ENCODE peak calls at places on chromosomes 13 and 19, in six cellular contexts. G, E, O, R, S and A are unnamed samples.

GRCh38 chr19:532578-533484 is 1.3 kb downstream of the CDC34 start:
- DNase-seq in R (peak; percentile 71), S (peak; percentile 84), G (no peak), E (peak; percentile 85), O (peak; percentile 65), A (peak; percentile 35)

GRCh38 chr13:61410266-61410665 is 5.4 kb downstream of the PCDH20 start:
- DNase-seq in O (no peak), S (no peak), E (no peak), R (no peak), G (no peak), A (no peak)

GRCh38 chr13:83796364-83796763 is 85.9 kb downstream of the SLITRK1 start:
- DNase-seq in E (no peak), O (no peak), G (no peak), S (no peak), R (peak; percentile 4), A (no peak)

GRCh38 chr19:416416-416815 is 7.5 kb upstream of the C2CD4C start:
- DNase-seq in O (peak; percentile 11), E (no peak), G (no peak), S (no peak), R (no peak), A (no peak)

GRCh38 chr13:83065136-83065535 is 817.1 kb downstream of the SLITRK1 start:
- DNase-seq in R (no peak), G (peak; percentile 29), S (peak; percentile 51), O (no peak), E (no peak), A (no peak)

GRCh38 chr13:39578821-39579291 is 24.1 kb downstream of the LHFPL6 start:
- DNase-seq in S (no peak), O (no peak), R (no peak), G (no peak), E (no peak), A (no peak)

GRCh38 chr19:10828981-10829821 is 6.8 kb downstream of the TMED1 start:
- DNase-seq in R (no peak), G (no peak), S (no peak), O (no peak), E (no peak), A (no peak)

GRCh38 chr13:75384881-75385707 is 96.9 kb downstream of the TBC1D4 start:
- DNase-seq in G (no peak), R (no peak), S (no peak), E (no peak), O (no peak), A (no peak)

GRCh38 chr13:75774176-75774575 is 138.0 kb downstream of the LMO7 start:
- DNase-seq in R (no peak), G (no peak), O (no peak), E (no peak), S (no peak), A (no peak)

GRCh38 chr19:52270266-52270885 is 989 bp downstream of the ZNF766 start:
- DNase-seq in G (no peak), R (peak; percentile 33), E (no peak), O (peak; percentile 32), S (no peak), A (no peak)

GRCh38 chr19:31387662-31388175 is 38.5 kb upstream of the TSHZ3 start:
- DNase-seq in G (no peak), O (no peak), E (no peak), S (no peak), R (no peak), A (no peak)

GRCh38 chr19:49391581-49392399 is 3.7 kb downstream of the KASH5 start:
- DNase-seq in S (peak; percentile 81), G (peak; percentile 23), R (peak; percentile 89), O (peak; percentile 83), E (peak; percentile 80), A (peak; percentile 63)

GRCh38 chr13:93472897-93473296 is 246.3 kb downstream of the GPC6 start:
- DNase-seq in O (no peak), R (no peak), E (no peak), G (no peak), S (no peak), A (no peak)

GRCh38 chr19:1609680-1610474 is 4.6 kb upstream of the UQCR11 start:
- DNase-seq in R (no peak), O (no peak), S (no peak), G (no peak), E (no peak), A (no peak)

GRCh38 chr19:35718345-35719041 is 690 bp downstream of the KMT2B start:
- DNase-seq in R (peak; percentile 35), E (peak; percentile 49), S (peak; percentile 64), G (no peak), O (peak; percentile 35), A (peak; percentile 40)

GRCh38 chr19:35720648-35721047 is 2.8 kb downstream of the KMT2B start:
- DNase-seq in O (no peak), G (no peak), E (no peak), R (no peak), S (peak; percentile 30), A (no peak)

GRCh38 chr19:35720163-35720524 is 2.3 kb downstream of the KMT2B start:
- DNase-seq in O (no peak), R (no peak), E (no peak), S (no peak), G (no peak), A (no peak)

GRCh38 chr19:35717665-35718344 is at the start of gene KMT2B:
- DNase-seq in G (no peak), S (no peak), R (no peak), O (no peak), E (no peak), A (no peak)

GRCh38 chr19:35719402-35720162 is 1.8 kb downstream of the KMT2B start:
- DNase-seq in R (no peak), G (no peak), E (no peak), O (no peak), S (no peak), A (no peak)
- H3K27ac ChIP-seq in R (peak overlapping the region; percentile 90), G (no peak overlapping the region), E (no peak overlapping the region), O (no peak overlapping the region), S (no peak overlapping the region), A (peak overlapping the region; percentile 76)

GRCh38 chr13:42258747-42259146 is 13.2 kb upstream of the AKAP11 start:
- DNase-seq in O (no peak), E (no peak), R (no peak), G (no peak), S (no peak), A (no peak)

GRCh38 chr13:42259515-42259914 is 12.4 kb upstream of the AKAP11 start:
- DNase-seq in S (no peak), R (no peak), G (no peak), O (no peak), E (no peak), A (no peak)

GRCh38 chr13:42260885-42261654 is 10.9 kb upstream of the AKAP11 start:
- DNase-seq in G (no peak), E (no peak), O (no peak), S (no peak), R (no peak), A (no peak)

DNA sequence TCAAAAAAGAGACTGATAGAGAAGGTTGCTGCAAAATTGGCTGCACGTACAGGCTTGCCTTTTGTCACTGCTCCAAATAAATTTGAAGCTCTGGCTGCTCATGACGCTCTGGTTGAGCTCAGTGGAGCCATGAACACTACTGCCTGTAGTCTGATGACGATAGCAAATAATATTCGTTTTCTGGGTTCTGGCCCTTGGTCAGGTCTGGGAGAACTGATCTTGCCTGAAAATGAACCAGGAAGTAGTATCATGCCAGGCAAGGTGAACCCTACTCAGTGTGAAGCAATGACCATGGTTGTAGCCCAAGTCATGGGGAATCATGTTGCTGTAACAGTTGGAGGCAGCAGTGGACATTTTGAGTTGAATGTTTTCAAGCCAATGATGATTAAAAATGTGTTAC is 16.1 kb upstream of the AKAP11 start:
- DNase-seq in G (no peak), R (no peak), E (no peak), S (no peak), O (no peak), A (no peak)
- H3K27me3 ChIP-seq in G (no peaks in the 10 kb centered on the region), R (no peaks in the 10 kb centered on the region), E (no peaks in the 10 kb centered on the region), S (no peaks in the 10 kb centered on the region), O (no peaks in the 10 kb centered on the region), A (no peaks in the 10 kb centered on the region)

GRCh38 chr13:109671919-109672318 is 114.5 kb downstream of the IRS2 start:
- DNase-seq in O (no peak), R (no peak), S (no peak), G (no peak), E (no peak), A (no peak)

GRCh38 chr13:109669234-109669612 is 117.2 kb downstream of the IRS2 start:
- DNase-seq in S (no peak), R (no peak), G (no peak), E (no peak), O (no peak), A (no peak)

GRCh38 chr13:109668433-109669233 is 117.8 kb downstream of the IRS2 start:
- DNase-seq in O (no peak), E (no peak), S (no peak), R (no peak), G (no peak), A (no peak)

GRCh38 chr13:109670776-109671175 is 115.6 kb downstream of the IRS2 start:
- DNase-seq in G (no peak), S (no peak), E (no peak), O (no peak), R (no peak), A (no peak)

DNA sequence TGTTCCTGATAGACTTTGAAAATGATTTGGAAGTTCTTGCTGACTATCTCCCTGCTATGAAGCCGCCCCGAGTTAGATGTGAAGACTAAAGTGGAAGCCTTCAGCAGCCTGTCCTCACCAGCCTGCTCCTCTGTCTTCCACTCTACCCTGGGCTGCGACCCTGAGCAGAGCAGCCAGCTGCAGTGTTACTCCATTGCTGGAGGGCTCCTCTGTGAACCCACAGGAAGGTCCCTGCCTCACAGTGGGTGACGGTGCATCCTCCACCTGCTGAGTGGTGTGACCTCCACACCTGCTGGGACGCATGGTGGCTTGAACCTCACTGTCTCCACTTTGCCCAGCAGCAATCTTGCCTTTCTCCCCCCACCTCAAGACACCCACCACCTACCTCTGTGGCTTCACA is 116.4 kb downstream of the IRS2 start:
- DNase-seq in G (no peak), R (no peak), S (no peak), O (no peak), E (no peak), A (no peak)
- H3K4me1 ChIP-seq in G (no peaks in the 10 kb centered on the region), R (peaks cover 50% of the 10 kb centered on the region), S (no peaks in the 10 kb centered on the region), O (no peaks in the 10 kb centered on the region), E (peaks cover 6% of the 10 kb centered on the region), A (no peaks in the 10 kb centered on the region)

GRCh38 chr13:67443901-67444300 is 213.8 kb upstream of the PCDH9 start:
- DNase-seq in O (no peak), R (no peak), G (no peak), S (no peak), E (no peak), A (no peak)

GRCh38 chr13:67437246-67437645 is 207.1 kb upstream of the PCDH9 start:
- DNase-seq in E (no peak), S (no peak), R (no peak), O (no peak), G (no peak), A (no peak)

GRCh38 chr13:67440240-67440639 is 210.1 kb upstream of the PCDH9 start:
- DNase-seq in G (no peak), S (no peak), R (no peak), O (no peak), E (no peak), A (no peak)

GRCh38 chr13:67439365-67439764 is 209.2 kb upstream of the PCDH9 start:
- DNase-seq in E (no peak), R (no peak), O (no peak), S (no peak), G (no peak), A (no peak)

DNA sequence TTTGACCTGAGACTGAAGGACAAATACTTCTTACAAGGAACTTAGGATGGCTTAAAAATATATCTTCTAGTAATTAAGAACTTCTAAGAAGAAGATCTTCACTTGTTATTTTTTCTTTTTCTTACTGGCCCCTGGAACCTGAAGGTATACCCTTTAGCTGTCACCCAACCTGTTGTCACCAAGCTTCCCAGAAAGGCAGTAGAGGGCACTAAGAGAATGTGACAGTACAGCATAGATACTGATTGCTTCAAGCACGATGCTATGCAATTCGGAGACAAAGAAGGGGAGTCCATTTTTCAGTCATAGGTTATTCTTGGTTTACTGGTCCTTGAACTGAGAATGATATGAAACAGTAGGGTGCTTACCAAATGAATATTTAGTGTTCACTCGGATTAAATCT is 208.3 kb upstream of the PCDH9 start:
- DNase-seq in G (no peak), R (peak; percentile 36), E (no peak), O (no peak), S (no peak), A (no peak)
- H3K27ac ChIP-seq in G (no peak overlapping the region), R (no peak overlapping the region), E (no peak overlapping the region), O (no peak overlapping the region), S (no peak overlapping the region), A (no peak overlapping the region)